ENCODE peak calls at places on chromosomes 3 and 15, in six cellular contexts. P is left colon; G is NCI-H510A treated with DMSO at 0.1 percent for 48 hours; H is activated CD4-positive, alpha-beta T cell treated with anti-CD3 and anti-CD28 coated beads, Interleukin-2, amount 50 U/mL, for 4 hours; Y is fibroblast of lung; M is myocyte. A is an unnamed sample.

GRCh38 chr3:48535578-48535977 is 21.0 kb downstream of the PFKFB4 start:
- DNase-seq in P (no peak), G (no peak), H (no peak), Y (no peak), M (no peak), A (no peak)

GRCh38 chr15:74179983-74180688 is 6.6 kb downstream of the ISLR start:
- DNase-seq in P (no peak), G (no peak), H (no peak), Y (peak; percentile 81), M (peak; percentile 36), A (no peak)

GRCh38 chr3:106157411-106157810 is 288.6 kb upstream of the CBLB start:
- DNase-seq in P (no peak), G (no peak), H (no peak), Y (no peak), M (no peak), A (no peak)

GRCh38 chr3:21665444-21665843 is 85.6 kb downstream of the ZNF385D start:
- DNase-seq in P (no peak), G (no peak), H (no peak), Y (peak; percentile 55), M (peak; percentile 46), A (no peak)

GRCh38 chr3:4571690-4572334 is 78.7 kb downstream of the ITPR1 start:
- DNase-seq in P (no peak), G (no peak), H (no peak), Y (peak; percentile 9), M (no peak), A (no peak)

GRCh38 chr15:55357774-55358173 is 38.8 kb downstream of the PIGB start:
- DNase-seq in P (no peak), G (no peak), H (no peak), Y (peak; percentile 79), M (no peak), A (no peak)

GRCh38 chr15:24075420-24076089 is 388.4 kb upstream of the NDN start:
- DNase-seq in P (no peak), G (no peak), H (no peak), Y (no peak), M (no peak), A (no peak)

GRCh38 chr15:47708595-47708994 is 8.7 kb upstream of the SEMA6D start:
- DNase-seq in P (no peak), G (no peak), H (no peak), Y (no peak), M (no peak), A (no peak)

GRCh38 chr15:42929449-42929848 is 8.9 kb upstream of the TTBK2 start:
- DNase-seq in P (no peak), G (no peak), H (no peak), Y (no peak), M (no peak), A (no peak)

GRCh38 chr15:35925634-35926380 is 379.8 kb upstream of the DPH6 start:
- DNase-seq in P (no peak), G (no peak), H (no peak), Y (peak; percentile 52), M (no peak), A (no peak)

GRCh38 chr3:116836286-116836685 is 126.7 kb downstream of the TUSC7 start:
- DNase-seq in P (no peak), G (no peak), H (no peak), Y (peak; percentile 54), M (no peak), A (no peak)

GRCh38 chr3:172106989-172107388 is 67.6 kb downstream of the FNDC3B start:
- DNase-seq in P (peak; percentile 59), G (no peak), H (peak; percentile 35), Y (peak; percentile 69), M (peak; percentile 82), A (peak; percentile 38)

GRCh38 chr15:46091860-46092450 is 457.1 kb downstream of the SQOR start:
- DNase-seq in P (no peak), G (peak; percentile 29), H (no peak), Y (peak; percentile 1), M (peak; percentile 0), A (no peak)

GRCh38 chr3:124034016-124034808 is 42.3 kb upstream of the ROPN1 start:
- DNase-seq in P (no peak), G (no peak), H (no peak), Y (peak; percentile 69), M (no peak), A (no peak)

GRCh38 chr3:41198526-41198925 is 779 bp upstream of the CTNNB1 start:
- DNase-seq in P (peak; percentile 31), G (peak; percentile 25), H (peak; percentile 5), Y (peak; percentile 23), M (peak; percentile 10), A (no peak)

GRCh38 chr15:75089781-75090734 is 66.7 kb downstream of the PPCDC start:
- DNase-seq in P (no peak), G (no peak), H (no peak), Y (peak; percentile 34), M (no peak), A (no peak)

GRCh38 chr3:175383366-175383765 is 524.2 kb downstream of the NAALADL2 start:
- DNase-seq in P (no peak), G (no peak), H (no peak), Y (no peak), M (peak; percentile 37), A (no peak)

GRCh38 chr15:90104551-90104950 is 2.3 kb upstream of the IDH2 start:
- DNase-seq in P (peak; percentile 79), G (peak; percentile 69), H (no peak), Y (no peak), M (no peak), A (no peak)

A was measured in activated T-helper 9 cell treated with anti-CD3 and anti-CD28 coated beads, Interleukin-2, amount 50 U/mL, for 16 hours.